ENCODE peak calls at places on chromosomes 13 and 19, in five cellular contexts. N is nephron progenitor cell, Z is thoracic aorta, M is GM12892, V is Caco-2. A is an unnamed sample.

GRCh38 chr19:46748325-46749109 is 2.3 kb upstream of the STRN4 start:
- DNase-seq in V (no peak), Z (no peak), M (no peak), N (peak; percentile 81), A (peak; percentile 87)

GRCh38 chr19:7682175-7682855 is 1.7 kb downstream of the TRAPPC5 start:
- DNase-seq in M (no peak), V (no peak), N (no peak), Z (no peak), A (no peak)

GRCh38 chr19:55602104-55603001 is 2.3 kb downstream of the ZNF524 start:
- DNase-seq in M (no peak), V (no peak), N (no peak), Z (no peak), A (no peak)

GRCh38 chr19:12331211-12331941 is 2.1 kb downstream of the ZNF563 start:
- DNase-seq in N (peak; percentile 22), Z (no peak), V (peak; percentile 57), M (peak; percentile 41), A (no peak)

GRCh38 chr19:36215276-36216171 is 618 bp downstream of the ZNF146 start:
- DNase-seq in Z (no peak), V (no peak), N (peak; percentile 11), M (no peak), A (peak; percentile 17)

GRCh38 chr19:19402656-19403372 is 2.7 kb upstream of the GATAD2A start:
- DNase-seq in V (no peak), M (no peak), N (no peak), Z (no peak), A (no peak)

GRCh38 chr19:44809856-44810554 is 1.1 kb downstream of the BCAM start:
- DNase-seq in Z (no peak), N (peak; percentile 60), V (no peak), M (no peak), A (no peak)

GRCh38 chr19:2719910-2720776 is 1.0 kb downstream of the DIRAS1 start:
- DNase-seq in M (no peak), Z (no peak), V (no peak), N (peak; percentile 29), A (no peak)

GRCh38 chr13:52061587-52061986 is 37.1 kb downstream of the UTP14C start:
- DNase-seq in V (no peak), Z (no peak), N (no peak), M (no peak), A (no peak)

GRCh38 chr13:99329477-99329876 is 22.3 kb upstream of the GPR183 start:
- DNase-seq in Z (no peak), N (no peak), V (no peak), M (no peak), A (no peak)

GRCh38 chr13:71360041-71360440 is 507.0 kb downstream of the DACH1 start:
- DNase-seq in N (no peak), V (no peak), Z (no peak), M (no peak), A (no peak)

GRCh38 chr19:23392706-23393105 is 2.6 kb downstream of the ZNF91 start:
- DNase-seq in Z (no peak), M (no peak), N (no peak), V (no peak), A (no peak)

GRCh38 chr13:48748681-48749080 is 95.0 kb downstream of the CYSLTR2 start:
- DNase-seq in V (no peak), Z (no peak), M (no peak), N (no peak), A (no peak)

GRCh38 chr19:1267441-1268391 is 1.4 kb upstream of the CIRBP start:
- DNase-seq in V (no peak), M (no peak), Z (no peak), N (no peak), A (no peak)

GRCh38 chr13:93635687-93636086 is 409.1 kb downstream of the GPC6 start:
- DNase-seq in N (no peak), M (no peak), V (no peak), Z (no peak), A (no peak)

GRCh38 chr13:101467415-101467814 is 14.9 kb downstream of the ITGBL1 start:
- DNase-seq in Z (no peak), N (no peak), M (no peak), V (no peak), A (no peak)

GRCh38 chr13:24064258-24064860 is 96.2 kb upstream of the SPATA13 start:
- DNase-seq in V (no peak), N (no peak), M (no peak), Z (no peak), A (no peak)

GRCh38 chr13:40187836-40188591 is 478.4 kb downstream of the FOXO1 start:
- DNase-seq in V (no peak), Z (no peak), N (no peak), M (no peak), A (no peak)

GRCh38 chr13:28047784-28048388 is 52.5 kb downstream of the FLT3 start:
- DNase-seq in Z (no peak), V (no peak), M (peak; percentile 41), N (no peak), A (no peak)

GRCh38 chr19:11465605-11466004 is 15.2 kb downstream of the ELAVL3 start:
- DNase-seq in Z (no peak), N (no peak), V (no peak), M (no peak), A (no peak)

GRCh38 chr19:37691881-37692504 is 27.6 kb downstream of the ZNF607 start:
- DNase-seq in Z (peak; percentile 60), N (peak; percentile 66), M (peak; percentile 45), V (peak; percentile 87), A (peak; percentile 89)

GRCh38 chr13:100523437-100523836 is 65.2 kb downstream of the GGACT start:
- DNase-seq in M (no peak), Z (no peak), V (no peak), N (no peak), A (no peak)

GRCh38 chr19:49362048-49362925 is at the start of gene TEAD2:
- DNase-seq in N (peak; percentile 86), Z (no peak), M (no peak), V (peak; percentile 58), A (peak; percentile 51)

GRCh38 chr19:28519950-28520861 is 692.7 kb downstream of the UQCRFS1 start:
- DNase-seq in M (no peak), Z (no peak), V (no peak), N (peak; percentile 43), A (no peak)

GRCh38 chr19:39828015-39828633 is 5.8 kb downstream of the DYRK1B start:
- DNase-seq in V (no peak), Z (no peak), M (no peak), N (no peak), A (no peak)

GRCh38 chr13:75687145-75687763 is 51.1 kb downstream of the LMO7 start:
- DNase-seq in Z (no peak), N (no peak), V (no peak), M (no peak), A (no peak)

GRCh38 chr13:75635101-75635620 is 969 bp upstream of the LMO7 start:
- DNase-seq in N (no peak), M (no peak), Z (no peak), V (peak; percentile 54), A (no peak)

GRCh38 chr13:44688652-44689051 is 112.5 kb upstream of the TSC22D1 start:
- DNase-seq in Z (no peak), V (no peak), N (no peak), M (no peak), A (no peak)

GRCh38 chr13:31476753-31477152 is 262.6 kb upstream of the RXFP2 start:
- DNase-seq in V (no peak), Z (no peak), N (no peak), M (no peak), A (no peak)

GRCh38 chr13:35866801-35867200 is 264.4 kb downstream of the DCLK1 start:
- DNase-seq in N (no peak), M (no peak), V (no peak), Z (no peak), A (no peak)

GRCh38 chr19:29858000-29858596 is 46.3 kb downstream of the CCNE1 start:
- DNase-seq in M (peak; percentile 61), N (no peak), V (peak; percentile 82), Z (no peak), A (peak; percentile 43)

GRCh38 chr19:43430142-43430710 is 15.5 kb downstream of the TEX101 start:
- DNase-seq in M (no peak), V (no peak), N (no peak), Z (no peak), A (no peak)

GRCh38 chr19:3049089-3049488 is 13.2 kb downstream of the TLE5 start:
- DNase-seq in N (no peak), Z (no peak), V (no peak), M (no peak), A (no peak)

GRCh38 chr13:106507560-106508274 is 27.7 kb downstream of the EFNB2 start:
- DNase-seq in N (no peak), Z (no peak), M (no peak), V (no peak), A (no peak)

GRCh38 chr19:2476451-2477140 is 669 bp downstream of the GADD45B start:
- DNase-seq in M (no peak), V (no peak), N (peak; percentile 65), Z (no peak), A (peak; percentile 38)

GRCh38 chr19:3075605-3076431 is 13.5 kb upstream of the TLE5 start:
- DNase-seq in N (peak; percentile 82), V (peak; percentile 61), M (peak; percentile 76), Z (no peak), A (peak; percentile 73)

GRCh38 chr19:13103961-13104847 is 1.5 kb upstream of the LYL1 start:
- DNase-seq in N (peak; percentile 77), M (peak; percentile 83), Z (no peak), V (no peak), A (peak; percentile 83)

GRCh38 chr19:4402171-4403004 is at the start of gene CHAF1A:
- DNase-seq in M (peak; percentile 100), V (peak; percentile 100), N (peak; percentile 99), Z (peak; percentile 98), A (peak; percentile 99)